ENCODE peak calls at places on chromosome 16, in six cellular contexts. A is fibroblast of the aortic adventitia, X is mesothelial cell of epicardium, L is heart right ventricle, D is GM20000, W is epithelial cell of esophagus. P is an unnamed sample.

GRCh38 chr16:87096746-87097145 is 220.4 kb downstream of the C16orf95 start:
- DNase-seq in A (no peak), X (no peak), L (no peak), D (no peak), W (no peak), P (no peak)

GRCh38 chr16:30724641-30725464 is 23.4 kb upstream of the PHKG2 start:
- DNase-seq in A (no peak), X (no peak), L (peak), D (no peak), W (no peak), P (no peak)

GRCh38 chr16:85123891-85124635 is 11.8 kb upstream of the CIBAR2 start:
- DNase-seq in A (peak), X (no peak), L (peak), D (no peak), W (peak), P (no peak)

GRCh38 chr16:57639172-57639571 is 10.7 kb downstream of the ADGRG1 start:
- DNase-seq in A (no peak), X (peak), L (peak), D (no peak), W (no peak), P (no peak)

GRCh38 chr16:89103156-89103555 is 9.5 kb downstream of the ACSF3 start:
- DNase-seq in A (no peak), X (no peak), L (no peak), D (no peak), W (no peak), P (no peak)

GRCh38 chr16:88560722-88561484 is 9.3 kb upstream of the ZC3H18 start:
- DNase-seq in A (peak), X (no peak), L (no peak), D (no peak), W (peak), P (no peak)

GRCh38 chr16:87178977-87179376 is 138.2 kb downstream of the C16orf95 start:
- DNase-seq in A (peak), X (no peak), L (peak), D (no peak), W (no peak), P (no peak)

GRCh38 chr16:287298-287811 is 4.4 kb downstream of the PDIA2 start:
- DNase-seq in A (no peak), X (no peak), L (no peak), D (no peak), W (no peak), P (no peak)

GRCh38 chr16:57600048-57600835 is 28.2 kb upstream of the ADGRG1 start:
- DNase-seq in A (peak), X (no peak), L (peak), D (peak), W (peak), P (no peak)

GRCh38 chr16:21599994-21600773 is 807 bp downstream of the METTL9 start:
- DNase-seq in A (peak), X (no peak), L (no peak), D (peak), W (peak), P (peak)

GRCh38 chr16:56281256-56281805 is 90.0 kb downstream of the GNAO1 start:
- DNase-seq in A (no peak), X (no peak), L (no peak), D (peak), W (peak), P (peak)

GRCh38 chr16:49281481-49281842 is at the start of gene CBLN1:
- DNase-seq in A (no peak), X (no peak), L (no peak), D (no peak), W (no peak), P (no peak)

GRCh38 chr16:1308036-1308976 is 1.1 kb upstream of the UBE2I start:
- DNase-seq in A (peak), X (no peak), L (no peak), D (no peak), W (peak), P (no peak)

GRCh38 chr16:84186685-84187437 is at the start of gene TAF1C:
- DNase-seq in A (peak), X (peak), L (peak), D (peak), W (peak), P (peak)

GRCh38 chr16:14240216-14240843 is 169.2 kb downstream of the MRTFB start:
- DNase-seq in A (no peak), X (no peak), L (no peak), D (no peak), W (no peak), P (no peak)

GRCh38 chr16:17380613-17381012 is 90.1 kb downstream of the XYLT1 start:
- DNase-seq in A (no peak), X (no peak), L (no peak), D (no peak), W (no peak), P (no peak)

GRCh38 chr16:72286936-72287620 is 115.1 kb upstream of the PMFBP1 start:
- DNase-seq in A (no peak), X (no peak), L (no peak), D (no peak), W (peak), P (no peak)

DNA sequence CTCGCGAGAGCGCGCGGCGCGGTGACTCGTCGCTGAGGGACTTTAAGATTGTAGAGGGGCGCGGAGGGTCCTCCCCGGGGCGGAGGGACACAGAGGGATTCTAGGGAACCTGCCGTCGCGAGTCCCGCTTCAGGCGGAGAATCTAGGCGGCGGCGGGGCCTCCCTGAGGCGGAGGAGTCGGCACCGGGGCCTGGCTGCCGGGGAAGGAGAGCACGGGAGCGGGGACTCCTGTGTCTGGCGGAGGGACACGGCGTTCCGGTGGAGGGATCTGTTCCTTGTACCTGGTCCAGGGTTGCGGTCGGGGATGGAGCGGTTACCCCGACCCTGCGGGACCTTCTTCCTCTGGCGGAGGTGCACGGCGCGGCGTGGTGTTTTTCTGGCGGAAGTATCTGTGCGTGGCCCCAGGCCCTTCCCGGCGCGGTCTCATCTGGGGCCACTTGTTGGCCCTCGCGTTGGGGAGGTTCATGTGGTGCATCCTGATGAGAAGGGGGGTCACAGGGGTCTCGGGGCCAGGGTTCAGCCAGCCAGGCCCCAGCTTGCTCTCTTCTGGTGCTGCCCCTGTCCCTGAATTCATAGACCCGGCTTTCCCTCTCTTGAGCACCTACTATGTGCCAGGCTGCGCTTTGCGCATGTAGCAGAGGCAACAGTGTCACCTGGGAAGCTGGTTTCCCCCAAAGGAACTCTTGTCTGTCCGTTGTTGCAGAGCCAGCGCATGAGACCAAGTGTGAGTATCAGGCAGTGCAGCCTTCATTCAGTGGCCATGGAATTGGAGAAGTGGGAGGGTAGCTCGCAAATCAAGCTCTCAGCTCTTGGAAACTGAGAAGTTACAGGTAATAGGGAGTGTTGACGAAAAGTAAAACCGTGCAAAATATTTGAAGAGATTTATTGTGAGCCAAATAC is 561 bp upstream of the ZKSCAN2 start:
- DNase-seq in A (peak), X (peak), L (peak), D (peak), W (peak), P (peak)
- TF ChIP-seq CTCF in A (no peak), X (no peak), L (no peak), D (no peak), W (no peak), P (no peak)

GRCh38 chr16:19899605-19899955 is 14.9 kb upstream of the GPRC5B start:
- DNase-seq in A (no peak), X (no peak), L (no peak), D (no peak), W (no peak), P (no peak)
- TF ChIP-seq CTCF in A (no peak), X (no peak), L (no peak), D (no peak), W (no peak), P (no peak)

GRCh38 chr16:46648656-46649055 is 27.5 kb upstream of the SHCBP1 start:
- DNase-seq in A (no peak), X (no peak), L (no peak), D (no peak), W (no peak), P (no peak)
- TF ChIP-seq CTCF in A (peak), X (no peak), L (no peak), D (no peak), W (no peak), P (no peak)

GRCh38 chr16:66604376-66605176 is at the start of gene CMTM3:
- DNase-seq in A (peak), X (peak), L (peak), D (peak), W (peak), P (peak)
- TF ChIP-seq CTCF in A (peak), X (peak), L (peak), D (peak), W (peak), P (peak)

DNA sequence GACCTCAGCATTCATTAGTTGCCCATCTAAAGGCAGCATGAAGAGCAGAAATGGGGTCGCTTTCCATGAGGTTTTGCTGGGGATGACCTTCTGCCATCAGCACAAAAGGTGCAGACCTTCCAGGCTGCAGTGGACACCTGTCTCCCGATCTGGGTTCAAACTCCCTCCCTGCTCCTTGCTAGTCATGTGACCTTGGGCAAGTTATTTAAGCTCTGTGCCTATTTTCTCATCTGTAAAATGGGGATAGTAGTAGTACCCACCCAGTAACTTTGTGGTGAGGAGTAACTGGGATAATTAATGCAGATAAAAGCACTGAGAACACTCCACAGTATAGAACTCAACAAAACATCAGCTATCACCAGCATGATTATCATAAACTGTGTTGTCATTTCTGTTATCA is 21.4 kb upstream of the COQ7 start:
- DNase-seq in A (no peak), X (no peak), L (no peak), D (no peak), W (no peak), P (no peak)
- TF ChIP-seq CTCF in A (no peak), X (no peak), L (no peak), D (no peak), W (no peak), P (no peak)

DNA sequence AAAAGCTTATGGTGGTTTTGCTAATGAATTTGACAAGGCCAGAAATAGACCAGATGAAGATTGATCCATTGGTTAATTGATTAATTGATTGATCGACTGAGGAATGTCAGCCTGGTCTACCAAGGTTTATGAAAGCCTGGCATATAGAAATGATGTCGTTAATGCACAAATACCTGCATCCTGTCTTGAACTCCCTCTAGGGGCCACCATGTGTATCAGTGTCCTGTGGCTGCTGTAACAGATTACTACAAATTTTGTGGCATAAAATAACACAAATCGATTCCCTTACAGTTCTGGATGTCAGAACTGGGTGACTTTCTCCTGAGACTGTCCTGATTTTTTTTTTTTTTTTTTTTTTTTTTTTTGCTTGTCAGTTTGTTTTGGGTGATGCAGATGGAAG is 553.2 kb downstream of the MAF start:
- DNase-seq in A (no peak), X (no peak), L (no peak), D (no peak), W (peak), P (no peak)
- TF ChIP-seq CTCF in A (peak), X (peak), L (peak), D (no peak), W (peak), P (peak)